ENCODE peak calls at places on chromosomes 4 and X, in eight cellular contexts. S is COR-L47; C is HEK293T; R is renal cortical epithelial cell; Z is stimulated activated CD8-positive, alpha-beta memory T cell treated with anti-CD3 and anti-CD28 coated beads, Interleukin-7, amount 100 ng/mL, for 1 hour; V is skeletal muscle cell; I is upper lobe of left lung; X is GDM1. E is an unnamed sample.

GRCh38 chr4:186554890-186555827 is at the start of gene MTNR1A:
- DNase-seq in Z (no peak), V (no peak), C (peak; percentile 55), I (peak; percentile 84), X (no peak), S (no peak), R (no peak), E (peak; percentile 40)

GRCh38 chr4:128155231-128155855 is 94.2 kb downstream of the LARP1B start:
- DNase-seq in C (no peak), R (no peak), X (peak; percentile 28), V (no peak), Z (no peak), I (peak; percentile 66), S (no peak), E (no peak)

GRCh38 chr4:124278477-124278876 is 434.1 kb downstream of the ANKRD50 start:
- DNase-seq in C (no peak), I (no peak), S (no peak), Z (no peak), X (no peak), V (no peak), R (peak; percentile 13), E (no peak)

GRCh38 chr4:155972098-155972497 is 18.4 kb upstream of the CTSO start:
- DNase-seq in I (no peak), C (peak; percentile 21), R (peak; percentile 44), V (no peak), X (no peak), S (no peak), Z (no peak), E (no peak)

GRCh38 chr4:173793937-173794510 is 264.0 kb upstream of the HAND2 start:
- DNase-seq in S (no peak), V (no peak), Z (no peak), C (no peak), I (no peak), R (no peak), X (no peak), E (no peak)

GRCh38 chrX:108437789-108438623 is at the start of gene COL4A6:
- DNase-seq in Z (no peak), V (no peak), S (no peak), I (peak; percentile 36), R (no peak), C (peak; percentile 56), X (no peak), E (no peak)

GRCh38 chr4:5755161-5755560 is 44.2 kb downstream of the EVC start:
- DNase-seq in I (no peak), C (no peak), S (no peak), V (no peak), Z (no peak), R (no peak), X (no peak), E (no peak)

GRCh38 chr4:48445704-48446103 is 37.4 kb upstream of the SLC10A4 start:
- DNase-seq in Z (no peak), I (no peak), S (no peak), V (no peak), R (peak; percentile 30), C (no peak), X (no peak), E (peak; percentile 2)

GRCh38 chr4:153594208-153594607 is 89.9 kb upstream of the TLR2 start:
- DNase-seq in X (no peak), V (no peak), S (no peak), Z (no peak), R (peak; percentile 32), C (no peak), I (no peak), E (no peak)

GRCh38 chrX:74251006-74251930 is 52.7 kb upstream of the ZCCHC13 start:
- DNase-seq in V (peak; percentile 35), X (peak; percentile 25), C (no peak), S (no peak), Z (no peak), I (no peak), R (peak; percentile 71), E (no peak)

GRCh38 chrX:53587795-53588194 is 98.7 kb downstream of the HUWE1 start:
- DNase-seq in I (no peak), C (no peak), V (no peak), X (no peak), R (no peak), Z (no peak), S (no peak), E (no peak)

GRCh38 chr4:147820975-147821374 is 89.1 kb downstream of the ARHGAP10 start:
- DNase-seq in C (no peak), I (peak; percentile 30), R (no peak), X (no peak), S (no peak), V (no peak), Z (no peak), E (no peak)

GRCh38 chrX:48606091-48606490 is 8.8 kb downstream of the WDR13 start:
- DNase-seq in X (no peak), S (no peak), C (no peak), V (no peak), R (no peak), Z (no peak), I (no peak), E (no peak)

GRCh38 chr4:84573738-84574720 is 8.9 kb upstream of the CDS1 start:
- DNase-seq in X (no peak), C (no peak), R (peak; percentile 41), Z (no peak), V (no peak), I (no peak), S (no peak), E (no peak)

GRCh38 chr4:150150545-150151156 is 72.4 kb downstream of the DCLK2 start:
- DNase-seq in C (no peak), I (no peak), S (peak; percentile 41), Z (no peak), V (no peak), X (no peak), R (no peak), E (no peak)

GRCh38 chrX:71671043-71671829 is 3.9 kb downstream of the LOC101059915 start:
- DNase-seq in R (no peak), I (no peak), V (no peak), S (no peak), X (no peak), C (no peak), Z (no peak), E (no peak)

GRCh38 chr4:107736924-107737448 is 17.0 kb upstream of the PAPSS1 start:
- DNase-seq in V (no peak), I (no peak), C (peak; percentile 69), R (no peak), S (peak; percentile 43), X (no peak), Z (no peak), E (peak; percentile 50)

GRCh38 chrX:14064632-14065432 is 35.1 kb upstream of the GEMIN8 start:
- DNase-seq in C (peak; percentile 12), Z (no peak), R (no peak), X (no peak), S (no peak), V (no peak), I (no peak), E (peak; percentile 5)

GRCh38 chrX:154444001-154444754 is at the start of gene FAM50A:
- DNase-seq in V (no peak), C (peak; percentile 90), Z (no peak), I (peak; percentile 97), X (peak; percentile 45), R (no peak), S (peak; percentile 55), E (peak; percentile 50)

GRCh38 chr4:139594591-139595185 is 38.7 kb upstream of the SETD7 start:
- DNase-seq in V (no peak), R (no peak), X (no peak), I (no peak), Z (no peak), C (no peak), S (no peak), E (no peak)

GRCh38 chrX:65406532-65406931 is 128.1 kb downstream of the LAS1L start:
- DNase-seq in X (no peak), R (no peak), V (no peak), Z (no peak), S (no peak), I (peak; percentile 73), C (no peak), E (peak; percentile 25)

GRCh38 chrX:110087485-110088356 is 84.8 kb downstream of the TMEM164 start:
- DNase-seq in V (peak; percentile 93), S (no peak), R (peak; percentile 82), X (no peak), C (no peak), Z (no peak), I (no peak), E (peak; percentile 18)

GRCh38 chr4:163681208-163681821 is 186.8 kb downstream of the TMA16 start:
- DNase-seq in C (peak; percentile 28), Z (no peak), I (no peak), R (peak; percentile 36), V (no peak), S (peak; percentile 69), X (peak; percentile 45), E (peak; percentile 25)

GRCh38 chr4:119041951-119042560 is 93.6 kb upstream of the MYOZ2 start:
- DNase-seq in X (peak; percentile 48), C (peak; percentile 70), V (no peak), I (no peak), Z (no peak), R (peak; percentile 79), S (peak; percentile 65), E (peak; percentile 61)